ENCODE peak calls at places on chromosomes 3 and 15, in five cellular contexts. C is CD8-positive, alpha-beta T cell; S is psoas muscle; N is stomach; G is thoracic aorta. E is an unnamed sample. For H3K9me3 and H3K36me3, the result is how much of the 10 kb centered on the place peaks cover.

GRCh38 chr15:69434679-69435078 is 17.9 kb upstream of the RPLP1 start:
- DNase-seq in C (no peak), S (no peak), N (no peak), G (no peak), E (no peak)

GRCh38 chr15:60993008-60993407 is 236.1 kb downstream of the RORA start:
- DNase-seq in C (no peak), S (no peak), N (no peak), G (no peak), E (no peak)

GRCh38 chr3:57227930-57228733 is 603 bp downstream of the APPL1 start:
- DNase-seq in C (peak), S (peak), N (peak), G (no peak), E (peak)

GRCh38 chr15:100501095-100501494 is 27.7 kb downstream of the CERS3 start:
- DNase-seq in C (no peak), S (no peak), N (no peak), G (no peak), E (no peak)

GRCh38 chr3:107604057-107604802 is 81.5 kb downstream of the BBX start:
- DNase-seq in C (no peak), S (no peak), N (no peak), G (no peak), E (no peak)

GRCh38 chr3:169104541-169104940 is 559.0 kb downstream of the MECOM start:
- DNase-seq in C (no peak), S (no peak), N (no peak), G (no peak), E (no peak)

GRCh38 chr3:107366766-107367165 is 10.5 kb upstream of the CCDC54 start:
- DNase-seq in C (no peak), S (no peak), N (no peak), G (no peak), E (no peak)

GRCh38 chr3:25594007-25594502 is 70.7 kb downstream of the TOP2B start:
- DNase-seq in C (no peak), S (no peak), N (no peak), G (no peak), E (peak)

GRCh38 chr3:141235661-141236171 is 4.1 kb downstream of the PXYLP1 start:
- DNase-seq in C (no peak), S (no peak), N (no peak), G (no peak), E (no peak)

GRCh38 chr3:127629462-127630403 is 748 bp downstream of the PODXL2 start:
- DNase-seq in C (peak), S (no peak), N (no peak), G (no peak), E (peak)

GRCh38 chr3:143060906-143061305 is 58.7 kb upstream of the CHST2 start:
- DNase-seq in C (no peak), S (no peak), N (no peak), G (no peak), E (no peak)

GRCh38 chr3:111081008-111081545 is 9.5 kb downstream of the NECTIN3 start:
- DNase-seq in C (no peak), S (no peak), N (no peak), G (no peak), E (no peak)

GRCh38 chr3:46312996-46313395 is 40.9 kb upstream of the CCR2 start:
- DNase-seq in C (no peak), S (no peak), N (no peak), G (no peak), E (no peak)

GRCh38 chr3:23594066-23594465 is 211.7 kb upstream of the UBE2E1 start:
- DNase-seq in C (no peak), S (no peak), N (no peak), G (no peak), E (no peak)

GRCh38 chr3:109532257-109533216 is 195.2 kb upstream of the DPPA4 start:
- DNase-seq in C (peak), S (no peak), N (peak), G (no peak), E (peak)

GRCh38 chr15:100224206-100225185 is 117.3 kb downstream of the ADAMTS17 start:
- DNase-seq in C (no peak), S (no peak), N (no peak), G (no peak), E (peak)

GRCh38 chr3:43019168-43019765 is 40.2 kb downstream of the GASK1A start:
- DNase-seq in C (no peak), S (no peak), N (no peak), G (no peak), E (no peak)

GRCh38 chr3:49718419-49719213 is 868 bp downstream of the AMIGO3 start:
- DNase-seq in C (no peak), S (peak), N (no peak), G (no peak), E (no peak)

GRCh38 chr3:126372413-126373145 is 15.4 kb upstream of the KLF15 start:
- DNase-seq in C (no peak), S (peak), N (no peak), G (no peak), E (no peak)

GRCh38 chr3:42653560-42654330 is at the start of gene ZBTB47:
- DNase-seq in C (no peak), S (peak), N (peak), G (no peak), E (no peak)

GRCh38 chr3:169945313-169945712 is 21.3 kb upstream of the SEC62 start:
- DNase-seq in C (peak), S (no peak), N (peak), G (no peak), E (no peak)

GRCh38 chr3:59563966-59564365 is 514.1 kb upstream of the CFAP20DC start:
- DNase-seq in C (no peak), S (no peak), N (no peak), G (no peak), E (no peak)

GRCh38 chr3:109188726-109189125 is 52.2 kb downstream of the C3orf85 start:
- DNase-seq in C (no peak), S (no peak), N (no peak), G (no peak), E (no peak)

GRCh38 chr3:134334231-134334900 is 39.9 kb downstream of the AMOTL2 start:
- DNase-seq in C (no peak), S (no peak), N (no peak), G (no peak), E (no peak)

GRCh38 chr3:148289159-148289558 is 408.5 kb upstream of the AGTR1 start:
- DNase-seq in C (no peak), S (no peak), N (no peak), G (no peak), E (no peak)

GRCh38 chr3:128579927-128580326 is 70.7 kb downstream of the RPN1 start:
- DNase-seq in C (no peak), S (no peak), N (no peak), G (no peak), E (no peak)

GRCh38 chr15:101562428-101563059 is 73.0 kb upstream of the PCSK6 start:
- DNase-seq in C (no peak), S (no peak), N (no peak), G (no peak), E (no peak)

GRCh38 chr15:90560229-90560771 is 30.6 kb downstream of the CRTC3 start:
- DNase-seq in C (no peak), S (peak), N (no peak), G (peak), E (no peak)

GRCh38 chr3:81799403-81799802 is 38.0 kb upstream of the GBE1 start:
- DNase-seq in C (no peak), S (no peak), N (no peak), G (no peak), E (no peak)

GRCh38 chr15:58258501-58259274 is 120.5 kb downstream of the AQP9 start:
- DNase-seq in C (no peak), S (no peak), N (no peak), G (no peak), E (no peak)

GRCh38 chr3:4060064-4060463 is 243.1 kb upstream of the SETMAR start:
- DNase-seq in C (no peak), S (no peak), N (no peak), G (no peak), E (no peak)

GRCh38 chr3:38574411-38575278 is 74.8 kb downstream of the SCN5A start:
- DNase-seq in C (no peak), S (no peak), N (peak), G (no peak), E (no peak)

GRCh38 chr3:37974121-37974927 is 16.3 kb upstream of the VILL start:
- DNase-seq in C (peak), S (peak), N (peak), G (no peak), E (peak)

GRCh38 chr15:88920186-88920891 is 7.2 kb upstream of the MFGE8 start:
- DNase-seq in C (no peak), S (no peak), N (no peak), G (no peak), E (no peak)

GRCh38 chr15:75782926-75783325 is 60.3 kb upstream of the UBE2Q2 start:
- DNase-seq in C (no peak), S (no peak), N (no peak), G (no peak), E (no peak)

GRCh38 chr15:99981223-99981647 is 248.0 kb upstream of the LYSMD4 start:
- DNase-seq in C (no peak), S (peak), N (no peak), G (no peak), E (no peak)

GRCh38 chr3:119541547-119541946 is 17.9 kb downstream of the CD80 start:
- DNase-seq in C (no peak), S (no peak), N (no peak), G (no peak), E (no peak)

GRCh38 chr15:62896969-62897486 is 145.5 kb upstream of the TPM1 start:
- DNase-seq in C (no peak), S (peak), N (peak), G (peak), E (no peak)

GRCh38 chr3:124886168-124887051 is 755 bp downstream of the ITGB5 start:
- DNase-seq in C (peak), S (peak), N (peak), G (no peak), E (peak)

GRCh38 chr3:124885466-124886167 is 1.5 kb downstream of the ITGB5 start:
- DNase-seq in C (no peak), S (no peak), N (no peak), G (no peak), E (no peak)

GRCh38 chr3:124888482-124889441 is 1.6 kb upstream of the ITGB5 start:
- DNase-seq in C (no peak), S (no peak), N (no peak), G (no peak), E (no peak)

GRCh38 chr3:124887996-124888298 is 782 bp upstream of the ITGB5 start:
- DNase-seq in C (no peak), S (no peak), N (no peak), G (no peak), E (no peak)

GRCh38 chr3:124887177-124887995 is at the start of gene ITGB5:
- DNase-seq in C (peak), S (peak), N (peak), G (peak), E (no peak)
- H3K9me3 ChIP-seq in C (under half), S (under half), N (under half), G (under half), E (under half)

GRCh38 chr15:41331281-41331680 is 1.1 kb downstream of the OIP5 start:
- DNase-seq in C (no peak), S (no peak), N (no peak), G (no peak), E (no peak)
- H3K36me3 ChIP-seq in C (under half), S (under half), N (under half), G (under half), E (under half)

GRCh38 chr15:25095179-25095578 is 140.4 kb downstream of the SNRPN start:
- DNase-seq in C (no peak), S (no peak), N (no peak), G (no peak), E (no peak)

GRCh38 chr15:25094519-25094918 is 139.7 kb downstream of the SNRPN start:
- DNase-seq in C (no peak), S (no peak), N (no peak), G (no peak), E (no peak)

GRCh38 chr15:25092661-25093060 is 137.9 kb downstream of the SNRPN start:
- DNase-seq in C (no peak), S (no peak), N (no peak), G (no peak), E (no peak)

GRCh38 chr15:25093455-25094029 is 138.8 kb downstream of the SNRPN start:
- DNase-seq in C (no peak), S (no peak), N (no peak), G (no peak), E (no peak)

GRCh38 chr15:25094066-25094465 is 139.3 kb downstream of the SNRPN start:
- DNase-seq in C (no peak), S (no peak), N (no peak), G (no peak), E (no peak)
- H3K9me3 ChIP-seq in C (under half), S (half or more), N (half or more), G (under half), E (under half)

DNA sequence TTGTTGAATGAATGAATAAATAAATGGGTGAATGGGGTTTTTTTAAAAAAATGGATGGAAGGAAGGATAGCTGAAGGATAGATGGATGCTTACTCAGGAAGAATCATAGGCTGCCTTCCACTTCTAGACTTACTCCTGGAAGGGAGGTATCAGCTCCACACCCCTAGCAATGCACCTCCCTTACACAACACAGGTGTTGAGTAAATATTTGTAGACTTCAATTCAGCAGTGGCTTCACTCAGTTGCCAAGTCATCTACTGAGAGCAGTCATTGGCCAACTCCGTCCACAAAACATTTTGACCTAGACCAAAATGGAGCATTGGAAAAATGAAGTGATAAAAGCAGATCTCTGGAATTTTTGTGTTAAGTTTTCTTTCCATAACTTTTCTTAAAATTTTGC is 65.5 kb upstream of the ST8SIA2 start:
- DNase-seq in C (no peak), S (no peak), N (peak), G (no peak), E (no peak)
- H3K36me3 ChIP-seq in C (under half), S (under half), N (under half), G (under half), E (under half)

GRCh38 chr15:95097366-95097765 is 866.0 kb downstream of the MCTP2 start:
- DNase-seq in C (no peak), S (no peak), N (no peak), G (no peak), E (no peak)

GRCh38 chr15:95095250-95095649 is 863.9 kb downstream of the MCTP2 start:
- DNase-seq in C (no peak), S (no peak), N (no peak), G (no peak), E (no peak)
- H3K9me3 ChIP-seq in C (under half), S (under half), N (under half), G (under half), E (under half)

GRCh38 chr3:99845999-99846398 is 28.3 kb downstream of the CMSS1 start:
- DNase-seq in C (no peak), S (no peak), N (no peak), G (no peak), E (no peak)
- H3K36me3 ChIP-seq in C (under half), S (under half), N (under half), G (under half), E (under half)

GRCh38 chr15:77808077-77808476 is 175.4 kb upstream of the LINGO1 start:
- DNase-seq in C (no peak), S (no peak), N (no peak), G (no peak), E (no peak)

GRCh38 chr15:77804210-77804609 is 171.5 kb upstream of the LINGO1 start:
- DNase-seq in C (no peak), S (no peak), N (no peak), G (no peak), E (no peak)

GRCh38 chr15:77808581-77809198 is 176.0 kb upstream of the LINGO1 start:
- DNase-seq in C (no peak), S (no peak), N (no peak), G (no peak), E (no peak)

GRCh38 chr15:77810180-77810579 is 177.5 kb upstream of the LINGO1 start:
- DNase-seq in C (no peak), S (no peak), N (no peak), G (no peak), E (no peak)

DNA sequence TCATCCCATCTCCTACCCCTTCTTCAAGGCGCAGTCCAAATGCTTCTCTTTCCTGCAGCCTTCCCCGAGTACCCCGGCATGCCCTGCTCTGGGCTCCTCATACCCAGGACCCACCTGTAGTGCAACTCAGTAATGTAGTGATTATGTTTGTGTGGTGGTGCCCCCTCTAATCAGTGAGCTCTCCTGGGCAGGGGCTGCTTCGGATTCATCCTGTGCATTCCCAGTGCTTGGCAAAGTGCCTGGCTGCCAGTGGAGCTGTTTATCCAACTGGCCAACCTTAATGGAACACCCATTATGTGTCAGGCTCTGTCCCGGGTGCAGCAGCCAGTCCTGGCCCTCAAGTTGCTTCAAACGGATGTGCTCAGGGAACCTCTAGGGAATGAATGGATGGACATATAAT is 174.4 kb upstream of the LINGO1 start:
- DNase-seq in C (no peak), S (no peak), N (no peak), G (no peak), E (no peak)
- H3K9me3 ChIP-seq in C (under half), S (under half), N (under half), G (under half), E (under half)

GRCh38 chr15:34883633-34884032 is 85.9 kb downstream of the AQR start:
- DNase-seq in C (no peak), S (no peak), N (no peak), G (no peak), E (no peak)
- H3K36me3 ChIP-seq in C (under half), S (under half), N (under half), G (under half), E (under half)